ENCODE peak calls at places on chromosome 22, in four cellular contexts. One of them, this sample, is unnamed. For H3K9me3 and H3K36me3, the result is how much of the 10 kb centered on the place peaks cover.

GRCh38 chr22:36457688-36458450 is 23.6 kb downstream of the TXN2 start:
- DNase-seq in neuronal stem cell: no peak
- DNase-seq in SK-N-MC: no peak
- DNase-seq in aorta: peak
- DNase-seq in this sample: no peak

GRCh38 chr22:22877523-22878210 is 9.9 kb upstream of the IGLL5 start:
- DNase-seq in SK-N-MC: no peak
- DNase-seq in aorta: peak
- DNase-seq in neuronal stem cell: peak
- DNase-seq in this sample: peak

GRCh38 chr22:41181349-41182241 is 23.5 kb upstream of the L3MBTL2 start:
- DNase-seq in neuronal stem cell: no peak
- DNase-seq in aorta: no peak
- DNase-seq in SK-N-MC: no peak
- DNase-seq in this sample: no peak

GRCh38 chr22:24592144-24592845 is 578 bp downstream of the LRRC75B start:
- DNase-seq in SK-N-MC: no peak
- DNase-seq in neuronal stem cell: peak
- DNase-seq in aorta: peak
- DNase-seq in this sample: no peak

GRCh38 chr22:45785458-45785857 is 113.8 kb downstream of the ATXN10 start:
- DNase-seq in SK-N-MC: no peak
- DNase-seq in aorta: no peak
- DNase-seq in neuronal stem cell: no peak
- DNase-seq in this sample: no peak

GRCh38 chr22:41772198-41772597 is 28.3 kb upstream of the CCDC134 start:
- DNase-seq in neuronal stem cell: no peak
- DNase-seq in aorta: no peak
- DNase-seq in SK-N-MC: no peak
- DNase-seq in this sample: no peak

GRCh38 chr22:17120281-17120680 is 879 bp downstream of the TMEM121B start:
- DNase-seq in neuronal stem cell: peak
- DNase-seq in SK-N-MC: no peak
- DNase-seq in aorta: peak
- DNase-seq in this sample: peak

GRCh38 chr22:36362819-36363377 is 24.9 kb downstream of the MYH9 start:
- DNase-seq in SK-N-MC: no peak
- DNase-seq in neuronal stem cell: no peak
- DNase-seq in aorta: no peak
- DNase-seq in this sample: no peak

GRCh38 chr22:17965538-17966402 is 58.6 kb downstream of the MICAL3 start:
- DNase-seq in SK-N-MC: no peak
- DNase-seq in aorta: no peak
- DNase-seq in neuronal stem cell: no peak
- DNase-seq in this sample: no peak

GRCh38 chr22:23225724-23226496 is 45.6 kb downstream of the BCR start:
- DNase-seq in neuronal stem cell: no peak
- DNase-seq in aorta: peak
- DNase-seq in SK-N-MC: no peak
- DNase-seq in this sample: peak

GRCh38 chr22:27220349-27220748 is 563.0 kb downstream of the MIAT start:
- DNase-seq in aorta: no peak
- DNase-seq in neuronal stem cell: no peak
- DNase-seq in SK-N-MC: no peak
- DNase-seq in this sample: no peak

GRCh38 chr22:19996694-19997384 is 19.8 kb downstream of the ARVCF start:
- DNase-seq in SK-N-MC: no peak
- DNase-seq in neuronal stem cell: no peak
- DNase-seq in aorta: peak
- DNase-seq in this sample: no peak

GRCh38 chr22:19035474-19036228 is 86.6 kb downstream of the DGCR2 start:
- DNase-seq in SK-N-MC: no peak
- DNase-seq in neuronal stem cell: peak
- DNase-seq in aorta: peak
- DNase-seq in this sample: peak

GRCh38 chr22:44692662-44693007 is 9.4 kb upstream of the PRR5 start:
- DNase-seq in neuronal stem cell: no peak
- DNase-seq in SK-N-MC: no peak
- DNase-seq in aorta: no peak
- DNase-seq in this sample: no peak

GRCh38 chr22:36332623-36333331 is 55.0 kb downstream of the MYH9 start:
- DNase-seq in aorta: no peak
- DNase-seq in SK-N-MC: no peak
- DNase-seq in neuronal stem cell: no peak
- DNase-seq in this sample: no peak

GRCh38 chr22:23065069-23065451 is 5.3 kb upstream of the GNAZ start:
- DNase-seq in neuronal stem cell: no peak
- DNase-seq in SK-N-MC: no peak
- DNase-seq in aorta: peak
- DNase-seq in this sample: peak

GRCh38 chr22:35477911-35478582 is 62.6 kb upstream of the RASD2 start:
- DNase-seq in neuronal stem cell: no peak
- DNase-seq in aorta: no peak
- DNase-seq in SK-N-MC: peak
- DNase-seq in this sample: no peak

GRCh38 chr22:41062146-41062545 is 30.2 kb upstream of the EP300 start:
- DNase-seq in aorta: no peak
- DNase-seq in SK-N-MC: no peak
- DNase-seq in neuronal stem cell: no peak
- DNase-seq in this sample: no peak

GRCh38 chr22:31127181-31127772 is 4.5 kb downstream of the INPP5J start:
- DNase-seq in SK-N-MC: no peak
- DNase-seq in aorta: no peak
- DNase-seq in neuronal stem cell: no peak
- DNase-seq in this sample: no peak

GRCh38 chr22:39565414-39565944 is 5.1 kb upstream of the CACNA1I start:
- DNase-seq in SK-N-MC: no peak
- DNase-seq in neuronal stem cell: no peak
- DNase-seq in aorta: no peak
- DNase-seq in this sample: no peak
- H3K4me3 ChIP-seq in SK-N-MC: no peak
- H3K4me3 ChIP-seq in neuronal stem cell: peak
- H3K4me3 ChIP-seq in aorta: no peak
- H3K4me3 ChIP-seq in this sample: no peak

DNA sequence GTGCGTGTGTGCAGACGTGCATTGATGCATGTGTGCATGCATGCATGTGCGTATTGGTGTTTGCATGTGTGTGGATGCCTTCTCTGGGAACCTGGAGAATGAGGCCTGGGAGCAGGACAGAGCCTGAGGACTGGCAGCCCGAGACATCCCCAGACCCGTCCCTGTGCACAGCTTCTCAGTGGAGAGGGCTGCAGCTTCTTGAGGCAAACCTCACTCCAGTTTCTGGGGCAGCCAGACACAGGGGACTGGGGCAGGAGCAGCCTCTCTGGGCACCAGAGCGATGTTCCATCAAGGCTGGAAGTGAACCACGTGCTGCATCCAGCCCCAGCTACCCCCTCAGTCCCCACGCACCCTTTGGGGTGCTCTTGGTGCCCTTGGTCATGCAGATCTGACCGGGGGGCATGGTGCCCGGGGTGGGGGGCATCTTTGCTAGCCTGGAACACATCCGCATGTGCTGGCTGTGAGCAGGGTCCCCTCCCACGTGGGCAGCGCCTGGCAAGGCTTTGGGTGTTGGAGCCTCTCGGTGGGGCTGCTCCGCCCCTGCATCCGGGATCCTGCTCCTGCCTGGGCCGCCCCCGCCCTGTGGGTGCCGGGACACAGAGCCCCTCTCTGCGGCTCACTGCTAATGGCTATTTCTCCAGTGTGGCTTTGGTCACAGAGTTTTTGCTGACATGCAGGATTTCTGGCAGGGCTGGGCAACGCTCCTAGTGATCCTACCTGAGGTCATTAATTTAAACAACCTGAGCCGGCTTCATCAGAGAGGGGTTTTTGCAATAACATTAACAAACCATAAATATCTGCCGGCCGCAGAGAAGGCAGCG is 434.6 kb downstream of the TBC1D22A start:
- DNase-seq in SK-N-MC: no peak
- DNase-seq in neuronal stem cell: no peak
- DNase-seq in aorta: peak
- DNase-seq in this sample: peak
- H3K9me3 ChIP-seq in SK-N-MC: under half
- H3K9me3 ChIP-seq in neuronal stem cell: under half
- H3K9me3 ChIP-seq in aorta: under half
- H3K9me3 ChIP-seq in this sample: under half

DNA sequence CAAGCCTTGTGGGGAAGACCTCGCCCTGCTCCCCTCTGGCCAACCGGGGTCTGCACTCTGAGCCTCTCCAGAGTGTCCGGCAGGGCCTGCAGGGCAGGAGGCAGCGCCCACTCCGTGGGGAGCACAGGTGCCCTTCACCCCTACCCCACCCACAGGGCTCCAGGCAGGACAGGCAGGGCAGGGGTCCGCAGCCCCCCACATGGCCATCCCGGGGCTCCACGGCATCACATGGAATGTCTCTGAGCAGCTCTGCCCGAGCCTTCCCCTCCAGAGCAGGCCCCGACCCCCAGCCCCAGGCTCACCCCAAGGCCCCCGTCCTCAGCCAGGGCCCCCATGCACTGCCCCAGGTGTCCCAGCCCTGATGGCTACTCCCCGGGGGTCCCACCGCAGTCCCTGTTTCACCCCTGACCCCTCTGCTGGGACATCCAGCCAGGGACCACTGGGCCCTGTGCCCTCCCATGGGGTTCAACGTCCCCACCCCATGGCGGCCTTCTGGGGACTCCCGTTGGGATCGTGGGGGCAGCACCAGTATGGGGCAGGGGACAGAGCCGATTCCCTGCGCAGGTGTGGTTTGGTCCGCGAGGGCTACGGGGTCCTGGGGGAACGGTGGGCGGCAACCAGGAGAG is 77.7 kb downstream of the BRD1 start:
- DNase-seq in neuronal stem cell: no peak
- DNase-seq in aorta: no peak
- DNase-seq in SK-N-MC: no peak
- DNase-seq in this sample: peak
- H3K36me3 ChIP-seq in neuronal stem cell: under half
- H3K36me3 ChIP-seq in aorta: under half
- H3K36me3 ChIP-seq in SK-N-MC: under half
- H3K36me3 ChIP-seq in this sample: under half

GRCh38 chr22:43169310-43170130 is 17.4 kb downstream of the TTLL12 start:
- DNase-seq in neuronal stem cell: no peak
- DNase-seq in SK-N-MC: no peak
- DNase-seq in aorta: no peak
- DNase-seq in this sample: no peak

GRCh38 chr22:43168416-43169309 is 17.3 kb downstream of the TSPO start:
- DNase-seq in aorta: no peak
- DNase-seq in SK-N-MC: no peak
- DNase-seq in neuronal stem cell: no peak
- DNase-seq in this sample: peak

GRCh38 chr22:43171607-43172006 is 15.3 kb downstream of the TTLL12 start:
- DNase-seq in neuronal stem cell: no peak
- DNase-seq in aorta: no peak
- DNase-seq in SK-N-MC: no peak
- DNase-seq in this sample: no peak

GRCh38 chr22:43171019-43171491 is 15.9 kb downstream of the TTLL12 start:
- DNase-seq in neuronal stem cell: no peak
- DNase-seq in SK-N-MC: no peak
- DNase-seq in aorta: peak
- DNase-seq in this sample: no peak

DNA sequence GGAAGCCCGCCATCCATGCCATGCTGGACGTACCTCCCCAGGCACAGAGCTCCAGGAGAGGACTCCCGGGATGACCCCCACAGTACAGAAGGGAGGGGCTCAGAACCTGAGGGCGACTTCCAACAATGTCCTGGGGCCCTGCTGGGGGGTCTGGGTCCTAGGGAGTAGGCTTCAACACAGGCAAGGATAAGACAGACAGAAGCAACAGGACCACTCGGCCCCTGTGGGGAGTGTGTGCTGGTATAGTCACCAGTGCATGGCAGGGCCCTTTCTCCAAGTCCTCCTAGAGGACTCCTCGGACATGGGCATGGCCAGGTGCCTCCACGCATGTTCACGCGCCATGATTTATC is 16.8 kb downstream of the TTLL12 start:
- DNase-seq in SK-N-MC: no peak
- DNase-seq in aorta: no peak
- DNase-seq in neuronal stem cell: no peak
- DNase-seq in this sample: no peak
- H3K4me3 ChIP-seq in SK-N-MC: no peak
- H3K4me3 ChIP-seq in aorta: no peak
- H3K4me3 ChIP-seq in neuronal stem cell: no peak
- H3K4me3 ChIP-seq in this sample: no peak

DNA sequence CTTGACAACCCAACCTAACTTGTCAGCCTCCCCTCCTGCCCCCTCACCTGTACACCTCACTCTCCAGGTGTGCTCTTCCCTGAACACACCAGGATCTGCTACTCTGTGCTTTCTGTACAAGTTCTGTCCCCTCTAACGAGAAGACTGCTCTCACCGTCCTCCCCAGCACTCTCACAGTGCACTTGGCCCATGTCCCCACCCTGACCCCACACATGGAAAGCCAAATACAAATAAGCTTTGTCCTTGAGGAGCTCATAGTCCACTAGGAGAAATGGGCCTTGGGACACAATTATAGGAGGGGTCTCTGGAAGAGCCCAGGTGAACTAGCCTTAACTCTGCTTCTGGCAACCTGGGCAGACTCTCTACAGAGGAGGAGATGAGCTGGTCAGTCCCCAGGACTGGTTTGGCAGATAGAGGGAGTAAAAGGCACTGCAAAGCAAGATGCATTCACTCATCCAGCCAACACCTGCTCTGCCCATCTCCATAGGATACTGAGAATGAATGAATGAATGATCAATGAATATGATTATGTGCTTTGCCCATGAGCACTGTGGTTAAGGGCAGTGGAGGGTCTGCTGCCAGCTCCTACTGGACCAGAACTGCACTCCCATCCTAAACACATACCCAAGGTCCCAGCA is 9.9 kb downstream of the NIPSNAP1 start:
- DNase-seq in SK-N-MC: no peak
- DNase-seq in neuronal stem cell: no peak
- DNase-seq in aorta: no peak
- DNase-seq in this sample: no peak
- H3K9me3 ChIP-seq in SK-N-MC: under half
- H3K9me3 ChIP-seq in neuronal stem cell: under half
- H3K9me3 ChIP-seq in aorta: under half
- H3K9me3 ChIP-seq in this sample: under half